ENCODE peak calls at places on chromosome 5, in seven cellular contexts. X, Y, W, D, B, E and M are unnamed samples.

GRCh38 chr5:32254987-32255900 is 57.5 kb downstream of the MTMR12 start:
- DNase-seq in D (peak), Y (no peak), E (no peak), B (no peak), X (peak), W (no peak), M (no peak)

GRCh38 chr5:102762828-102763227 is 7.7 kb downstream of the PAM start:
- DNase-seq in B (no peak), E (no peak), W (no peak), D (no peak), X (no peak), Y (no peak), M (no peak)

GRCh38 chr5:38650540-38651275 is 94.3 kb upstream of the LIFR start:
- DNase-seq in X (peak), D (no peak), E (peak), W (no peak), Y (no peak), B (no peak), M (peak)

GRCh38 chr5:135498662-135498995 is 37.1 kb downstream of the NEUROG1 start:
- DNase-seq in D (no peak), X (no peak), W (no peak), B (no peak), E (no peak), Y (no peak), M (no peak)

GRCh38 chr5:32420506-32420905 is 24.0 kb downstream of the ZFR start:
- DNase-seq in E (no peak), X (peak), W (no peak), Y (no peak), B (no peak), D (no peak), M (no peak)

GRCh38 chr5:176620333-176620981 is 9.9 kb downstream of the SNCB start:
- DNase-seq in W (no peak), E (no peak), Y (no peak), B (no peak), D (no peak), X (no peak), M (no peak)

GRCh38 chr5:25448646-25449045 is 803.9 kb upstream of the CDH10 start:
- DNase-seq in E (no peak), X (no peak), B (no peak), W (no peak), D (no peak), Y (no peak), M (no peak)

GRCh38 chr5:20559845-20560244 is 571.8 kb upstream of the CDH18 start:
- DNase-seq in E (no peak), W (no peak), X (no peak), Y (no peak), B (peak), D (no peak), M (no peak)

GRCh38 chr5:10601246-10602030 is 37.6 kb downstream of the ANKRD33B start:
- DNase-seq in Y (no peak), X (peak), B (peak), D (peak), W (peak), E (peak), M (peak)

GRCh38 chr5:36943584-36943983 is 67.0 kb downstream of the NIPBL start:
- DNase-seq in E (no peak), D (no peak), X (no peak), Y (no peak), B (no peak), W (no peak), M (no peak)

GRCh38 chr5:134365604-134366003 is 1.4 kb downstream of the CDKL3 start:
- DNase-seq in X (no peak), D (no peak), W (no peak), B (no peak), E (no peak), Y (no peak), M (no peak)

GRCh38 chr5:140806834-140807775 is at the start of gene PCDHA4:
- DNase-seq in X (no peak), B (no peak), E (peak), W (no peak), Y (peak), D (no peak), M (no peak)

GRCh38 chr5:17805426-17805825 is 171.2 kb downstream of the TAF11L14 start:
- DNase-seq in X (no peak), E (no peak), B (peak), Y (no peak), D (no peak), W (no peak), M (no peak)

GRCh38 chr5:132176987-132177386 is 50.7 kb downstream of the P4HA2 start:
- DNase-seq in E (peak), X (no peak), D (no peak), Y (no peak), B (no peak), W (no peak), M (no peak)

GRCh38 chr5:79173626-79174025 is 62.0 kb downstream of the BHMT start:
- DNase-seq in E (no peak), X (no peak), W (no peak), D (peak), B (no peak), Y (no peak), M (peak)

GRCh38 chr5:79831381-79831780 is 141.7 kb downstream of the CMYA5 start:
- DNase-seq in E (no peak), D (no peak), B (no peak), Y (no peak), W (no peak), X (peak), M (no peak)

GRCh38 chr5:133247145-133247709 is 195.4 kb downstream of the HSPA4 start:
- DNase-seq in Y (no peak), W (no peak), D (peak), E (no peak), X (no peak), B (no peak), M (no peak)

GRCh38 chr5:142617416-142617815 is 68.5 kb downstream of the FGF1 start:
- DNase-seq in Y (peak), B (no peak), E (no peak), X (no peak), D (no peak), W (no peak), M (no peak)

GRCh38 chr5:56229106-56229505 is 4.0 kb downstream of the ANKRD55 start:
- DNase-seq in E (no peak), B (no peak), X (no peak), W (no peak), Y (no peak), D (no peak), M (no peak)

GRCh38 chr5:113378960-113379541 is 55.7 kb downstream of the TSSK1B start:
- DNase-seq in D (peak), B (no peak), X (peak), Y (peak), W (peak), E (peak), M (no peak)

GRCh38 chr5:156654444-156654843 is 195.7 kb upstream of the PPP1R2B start:
- DNase-seq in W (no peak), D (no peak), B (no peak), E (no peak), Y (no peak), X (no peak), M (no peak)

GRCh38 chr5:63127054-63127453 is 548.4 kb downstream of the LRRC70 start:
- DNase-seq in Y (no peak), B (peak), X (peak), E (no peak), D (no peak), W (no peak), M (no peak)

GRCh38 chr5:139600336-139600949 is 39.3 kb downstream of the UBE2D2 start:
- DNase-seq in B (peak), D (no peak), X (no peak), W (peak), E (no peak), Y (no peak), M (no peak)

GRCh38 chr5:126263567-126264173 is 159.5 kb upstream of the GRAMD2B start:
- DNase-seq in Y (no peak), E (no peak), B (no peak), X (no peak), D (no peak), W (no peak), M (no peak)

GRCh38 chr5:111774525-111774924 is 17.5 kb upstream of the NREP start:
- DNase-seq in D (no peak), E (peak), W (no peak), Y (no peak), X (no peak), B (no peak), M (no peak)

GRCh38 chr5:94613583-94613982 is 4.8 kb downstream of the KIAA0825 start:
- DNase-seq in X (no peak), Y (no peak), W (no peak), E (peak), D (no peak), B (no peak), M (no peak)

GRCh38 chr5:72242796-72243475 is 77.1 kb downstream of the MRPS27 start:
- DNase-seq in E (no peak), W (no peak), Y (no peak), X (no peak), B (peak), D (peak), M (no peak)

GRCh38 chr5:39283231-39283818 is 64.0 kb upstream of the FYB1 start:
- DNase-seq in Y (peak), B (peak), D (peak), X (peak), E (peak), W (peak), M (peak)

GRCh38 chr5:73887688-73888087 is 261.7 kb downstream of the ARHGEF28 start:
- DNase-seq in Y (no peak), D (no peak), W (no peak), X (no peak), B (no peak), E (no peak), M (no peak)